ENCODE peak calls at places on chromosomes 6 and 20, in seven cellular contexts. D is SHP77, Z is NAMALWA, N is upper lobe of right lung, E is stomach, B is occipital lobe, O is hippocampal formation. F is an unnamed sample.

GRCh38 chr6:119096683-119097310 is 18.3 kb upstream of the FAM184A start:
- DNase-seq in D (peak), Z (no peak), N (no peak), E (no peak), B (no peak), O (peak), F (no peak)

GRCh38 chr6:6851862-6852261 is 255.9 kb upstream of the RREB1 start:
- DNase-seq in D (no peak), Z (no peak), N (no peak), E (no peak), B (no peak), O (no peak), F (no peak)

GRCh38 chr6:142374965-142375733 is 73.3 kb downstream of the ADGRG6 start:
- DNase-seq in D (no peak), Z (no peak), N (no peak), E (no peak), B (no peak), O (no peak), F (no peak)

GRCh38 chr6:20147469-20147868 is 64.8 kb downstream of the MBOAT1 start:
- DNase-seq in D (no peak), Z (no peak), N (no peak), E (no peak), B (no peak), O (no peak), F (no peak)

GRCh38 chr20:53608456-53609413 is 15.1 kb upstream of the ZNF217 start:
- DNase-seq in D (no peak), Z (no peak), N (peak), E (peak), B (no peak), O (no peak), F (no peak)

GRCh38 chr20:32285621-32286334 is 8.3 kb downstream of the KIF3B start:
- DNase-seq in D (no peak), Z (peak), N (no peak), E (no peak), B (peak), O (no peak), F (no peak)

GRCh38 chr6:69901361-69901760 is 35.0 kb downstream of the COL19A1 start:
- DNase-seq in D (no peak), Z (no peak), N (no peak), E (no peak), B (no peak), O (no peak), F (no peak)

GRCh38 chr20:21559305-21559704 is 45.4 kb upstream of the NKX2-2 start:
- DNase-seq in D (no peak), Z (no peak), N (no peak), E (no peak), B (no peak), O (no peak), F (no peak)

GRCh38 chr20:63360850-63361497 is at the start of gene CHRNA4:
- DNase-seq in D (no peak), Z (no peak), N (no peak), E (no peak), B (no peak), O (no peak), F (no peak)

GRCh38 chr20:7758436-7758835 is 181.8 kb downstream of the HAO1 start:
- DNase-seq in D (no peak), Z (no peak), N (no peak), E (no peak), B (no peak), O (no peak), F (no peak)

GRCh38 chr20:56554869-56555268 is 21.8 kb downstream of the FAM209B start:
- DNase-seq in D (peak), Z (peak), N (no peak), E (no peak), B (peak), O (peak), F (peak)

GRCh38 chr6:144675231-144675861 is 390.2 kb downstream of the UTRN start:
- DNase-seq in D (peak), Z (no peak), N (no peak), E (no peak), B (no peak), O (no peak), F (peak)

GRCh38 chr20:57076951-57077350 is 189.5 kb downstream of the BMP7 start:
- DNase-seq in D (no peak), Z (no peak), N (no peak), E (no peak), B (no peak), O (no peak), F (no peak)

GRCh38 chr20:39479196-39479810 is 517.2 kb downstream of the DHX35 start:
- DNase-seq in D (no peak), Z (no peak), N (no peak), E (no peak), B (no peak), O (no peak), F (no peak)

GRCh38 chr6:135053433-135053832 is 1.2 kb downstream of the HBS1L start:
- DNase-seq in D (no peak), Z (peak), N (no peak), E (no peak), B (no peak), O (no peak), F (no peak)

GRCh38 chr6:20483902-20484497 is 50.3 kb upstream of the CDKAL1 start:
- DNase-seq in D (no peak), Z (no peak), N (no peak), E (no peak), B (no peak), O (no peak), F (peak)

GRCh38 chr6:154459513-154459912 is 51.0 kb downstream of the CNKSR3 start:
- DNase-seq in D (no peak), Z (no peak), N (no peak), E (no peak), B (no peak), O (no peak), F (no peak)

GRCh38 chr6:45709834-45710233 is 305.8 kb downstream of the CLIC5 start:
- DNase-seq in D (no peak), Z (no peak), N (no peak), E (no peak), B (no peak), O (no peak), F (no peak)

GRCh38 chr20:13356087-13356486 is 135.0 kb downstream of the ISM1 start:
- DNase-seq in D (no peak), Z (no peak), N (no peak), E (no peak), B (no peak), O (no peak), F (no peak)

GRCh38 chr6:56292505-56293181 is 45.3 kb upstream of the COL21A1 start:
- DNase-seq in D (peak), Z (peak), N (no peak), E (no peak), B (peak), O (no peak), F (peak)

GRCh38 chr6:51719297-51719696 is 368.1 kb downstream of the PKHD1 start:
- DNase-seq in D (no peak), Z (no peak), N (no peak), E (no peak), B (no peak), O (no peak), F (no peak)

GRCh38 chr20:33602826-33603590 is 59.1 kb upstream of the C20orf144 start:
- DNase-seq in D (no peak), Z (peak), N (no peak), E (no peak), B (no peak), O (no peak), F (no peak)

GRCh38 chr6:40312213-40313015 is 274.8 kb downstream of the LRFN2 start:
- DNase-seq in D (no peak), Z (no peak), N (no peak), E (no peak), B (no peak), O (no peak), F (no peak)

GRCh38 chr20:7980332-7981046 is 39.1 kb downstream of the TMX4 start:
- DNase-seq in D (peak), Z (peak), N (no peak), E (no peak), B (peak), O (no peak), F (no peak)

GRCh38 chr6:137370871-137371633 is 123.1 kb downstream of the OLIG3 start:
- DNase-seq in D (no peak), Z (peak), N (no peak), E (no peak), B (no peak), O (no peak), F (no peak)

GRCh38 chr20:58173930-58174707 is 54.3 kb downstream of the ANKRD60 start:
- DNase-seq in D (no peak), Z (no peak), N (no peak), E (no peak), B (no peak), O (no peak), F (no peak)